ENCODE peak calls at places on chromosome 22, in four cellular contexts. One of them, this sample, is unnamed.

GRCh38 chr22:39177791-39178190 is 25.3 kb upstream of the CBX7 start:
- DNase-seq in K562: no peak
- DNase-seq in HCT116: no peak
- DNase-seq in H1: no peak
- DNase-seq in this sample: no peak

GRCh38 chr22:50473855-50474671 is 772 bp downstream of the SBF1 start:
- DNase-seq in K562: peak; percentile 53
- DNase-seq in HCT116: no peak
- DNase-seq in H1: no peak
- DNase-seq in this sample: peak; percentile 69

GRCh38 chr22:19783531-19784395 is 23.2 kb downstream of the TBX1 start:
- DNase-seq in K562: no peak
- DNase-seq in HCT116: no peak
- DNase-seq in H1: no peak
- DNase-seq in this sample: no peak

GRCh38 chr22:23137905-23138520 is 3.8 kb downstream of the RSPH14 start:
- DNase-seq in K562: no peak
- DNase-seq in HCT116: no peak
- DNase-seq in H1: no peak
- DNase-seq in this sample: no peak

GRCh38 chr22:19121631-19122142 is 525 bp downstream of the DGCR2 start:
- DNase-seq in K562: peak; percentile 98
- DNase-seq in HCT116: no peak
- DNase-seq in H1: peak; percentile 63
- DNase-seq in this sample: peak; percentile 38

GRCh38 chr22:43331064-43331435 is 12.1 kb downstream of the SCUBE1 start:
- DNase-seq in K562: no peak
- DNase-seq in HCT116: no peak
- DNase-seq in H1: no peak
- DNase-seq in this sample: no peak

GRCh38 chr22:33922268-33922667 is 2.0 kb upstream of the LARGE1 start:
- DNase-seq in K562: no peak
- DNase-seq in HCT116: no peak
- DNase-seq in H1: no peak
- DNase-seq in this sample: no peak

GRCh38 chr22:41782316-41782715 is 18.2 kb upstream of the CCDC134 start:
- DNase-seq in K562: no peak
- DNase-seq in HCT116: no peak
- DNase-seq in H1: no peak
- DNase-seq in this sample: no peak

GRCh38 chr22:22815397-22816170 is 72.0 kb upstream of the IGLL5 start:
- DNase-seq in K562: peak; percentile 62
- DNase-seq in HCT116: no peak
- DNase-seq in H1: no peak
- DNase-seq in this sample: no peak

GRCh38 chr22:38927033-38927789 is 30.2 kb upstream of the APOBEC3A start:
- DNase-seq in K562: no peak
- DNase-seq in HCT116: peak; percentile 74
- DNase-seq in H1: peak; percentile 86
- DNase-seq in this sample: no peak

GRCh38 chr22:39446239-39446721 is 10.5 kb upstream of the MGAT3 start:
- DNase-seq in K562: peak; percentile 43
- DNase-seq in HCT116: no peak
- DNase-seq in H1: peak; percentile 69
- DNase-seq in this sample: no peak

GRCh38 chr22:49951986-49952896 is 8.3 kb upstream of the PIM3 start:
- DNase-seq in K562: no peak
- DNase-seq in HCT116: no peak
- DNase-seq in H1: no peak
- DNase-seq in this sample: no peak

GRCh38 chr22:19737846-19738663 is 14.7 kb downstream of the GP1BB start:
- DNase-seq in K562: no peak
- DNase-seq in HCT116: no peak
- DNase-seq in H1: no peak
- DNase-seq in this sample: no peak

GRCh38 chr22:35838849-35839646 is 121.4 kb downstream of the APOL5 start:
- DNase-seq in K562: no peak
- DNase-seq in HCT116: peak; percentile 24
- DNase-seq in H1: no peak
- DNase-seq in this sample: no peak

GRCh38 chr22:20229916-20230775 is 38.0 kb downstream of the RTN4R start:
- DNase-seq in K562: no peak
- DNase-seq in HCT116: no peak
- DNase-seq in H1: no peak
- DNase-seq in this sample: no peak

GRCh38 chr22:42792453-42792908 is 64.6 kb downstream of the ARFGAP3 start:
- DNase-seq in K562: no peak
- DNase-seq in HCT116: no peak
- DNase-seq in H1: no peak
- DNase-seq in this sample: no peak

GRCh38 chr22:26601726-26602125 is 11.8 kb upstream of the TPST2 start:
- DNase-seq in K562: no peak
- DNase-seq in HCT116: no peak
- DNase-seq in H1: no peak
- DNase-seq in this sample: no peak

GRCh38 chr22:26597026-26597425 is 7.1 kb upstream of the TPST2 start:
- DNase-seq in K562: peak; percentile 27
- DNase-seq in HCT116: no peak
- DNase-seq in H1: no peak
- DNase-seq in this sample: no peak

GRCh38 chr22:26593763-26594162 is 3.8 kb upstream of the TPST2 start:
- DNase-seq in K562: no peak
- DNase-seq in HCT116: no peak
- DNase-seq in H1: no peak
- DNase-seq in this sample: no peak

GRCh38 chr22:26599505-26599904 is 9.6 kb upstream of the TPST2 start:
- DNase-seq in K562: no peak
- DNase-seq in HCT116: no peak
- DNase-seq in H1: no peak
- DNase-seq in this sample: no peak

DNA sequence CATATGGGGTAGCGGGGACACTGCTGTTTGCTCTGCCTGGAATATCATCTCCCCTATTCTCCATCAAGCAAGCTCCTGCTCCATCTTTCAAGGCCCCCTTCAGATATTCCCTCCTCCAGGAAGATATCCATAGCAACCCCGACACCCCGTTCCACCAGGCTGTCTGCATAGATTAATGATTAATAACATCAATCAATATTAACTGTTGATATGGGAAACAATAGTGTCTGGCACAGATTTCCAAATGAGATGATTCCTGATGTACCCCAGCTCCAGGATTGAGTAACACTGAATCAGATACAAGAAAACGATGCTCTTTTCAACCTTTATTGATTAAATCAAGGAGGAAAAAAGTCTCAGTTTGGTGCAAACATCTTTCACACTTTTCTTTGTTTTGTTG is 7.5 kb upstream of the TPST2 start:
- DNase-seq in K562: no peak
- DNase-seq in HCT116: no peak
- DNase-seq in H1: no peak
- DNase-seq in this sample: no peak
- TF ChIP-seq JUND in K562: no peak
- TF ChIP-seq JUND in HCT116: no peak
- TF ChIP-seq JUND in H1: no peak
- TF ChIP-seq JUND in this sample: no peak

GRCh38 chr22:24177456-24177855 is 3.8 kb upstream of the SUSD2 start:
- DNase-seq in K562: no peak
- DNase-seq in HCT116: no peak
- DNase-seq in H1: no peak
- DNase-seq in this sample: no peak

GRCh38 chr22:24179478-24180210 is 1.6 kb upstream of the SUSD2 start:
- DNase-seq in K562: no peak
- DNase-seq in HCT116: no peak
- DNase-seq in H1: no peak
- DNase-seq in this sample: no peak

GRCh38 chr22:24177045-24177444 is 4.2 kb upstream of the SUSD2 start:
- DNase-seq in K562: no peak
- DNase-seq in HCT116: no peak
- DNase-seq in H1: no peak
- DNase-seq in this sample: no peak

GRCh38 chr22:24178021-24178431 is 3.3 kb upstream of the SUSD2 start:
- DNase-seq in K562: no peak
- DNase-seq in HCT116: no peak
- DNase-seq in H1: no peak
- DNase-seq in this sample: no peak

GRCh38 chr22:24178502-24179440 is 2.5 kb upstream of the SUSD2 start:
- DNase-seq in K562: no peak
- DNase-seq in HCT116: no peak
- DNase-seq in H1: peak; percentile 71
- DNase-seq in this sample: no peak
- TF ChIP-seq JUND in K562: no peak
- TF ChIP-seq JUND in HCT116: no peak
- TF ChIP-seq JUND in H1: no peak
- TF ChIP-seq JUND in this sample: no peak

DNA sequence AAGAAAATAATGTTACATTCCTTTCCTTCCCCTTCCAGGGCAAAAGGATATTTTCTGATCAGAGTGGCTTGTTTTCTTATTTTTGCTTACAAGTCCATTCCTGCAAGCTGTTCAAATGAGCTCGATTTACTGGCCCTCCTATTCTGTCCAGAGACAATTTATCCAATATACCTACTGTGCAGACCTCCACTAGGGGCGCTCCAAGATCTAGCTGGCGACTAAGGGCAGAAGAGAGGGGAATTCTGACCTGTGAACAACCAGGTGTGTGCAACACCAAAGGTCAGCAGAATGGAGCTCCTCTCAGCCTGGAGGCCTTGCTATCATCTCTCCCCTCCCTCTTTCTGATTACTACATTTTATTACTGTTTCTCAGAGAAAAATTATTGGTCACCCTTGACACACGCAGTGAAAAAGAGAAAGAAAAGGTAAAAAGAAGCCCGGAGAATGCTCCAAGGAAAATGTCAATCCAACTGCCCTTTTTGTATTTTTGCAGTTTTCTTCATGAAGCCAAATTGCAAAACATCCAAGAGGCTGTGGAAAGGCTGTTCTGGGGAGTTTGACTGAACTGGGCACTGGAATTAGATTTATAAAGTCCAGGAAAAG is 3.2 kb downstream of the SEZ6L start:
- DNase-seq in K562: peak; percentile 46
- DNase-seq in HCT116: peak; percentile 24
- DNase-seq in H1: peak; percentile 72
- DNase-seq in this sample: peak; percentile 26
- TF ChIP-seq JUND in K562: no peak
- TF ChIP-seq JUND in HCT116: no peak
- TF ChIP-seq JUND in H1: no peak
- TF ChIP-seq JUND in this sample: no peak

GRCh38 chr22:29469755-29470154 is 10.3 kb upstream of the NEFH start:
- DNase-seq in K562: no peak
- DNase-seq in HCT116: no peak
- DNase-seq in H1: no peak
- DNase-seq in this sample: peak; percentile 36
- TF ChIP-seq JUND in K562: no peak
- TF ChIP-seq JUND in HCT116: no peak
- TF ChIP-seq JUND in H1: no peak
- TF ChIP-seq JUND in this sample: no peak

DNA sequence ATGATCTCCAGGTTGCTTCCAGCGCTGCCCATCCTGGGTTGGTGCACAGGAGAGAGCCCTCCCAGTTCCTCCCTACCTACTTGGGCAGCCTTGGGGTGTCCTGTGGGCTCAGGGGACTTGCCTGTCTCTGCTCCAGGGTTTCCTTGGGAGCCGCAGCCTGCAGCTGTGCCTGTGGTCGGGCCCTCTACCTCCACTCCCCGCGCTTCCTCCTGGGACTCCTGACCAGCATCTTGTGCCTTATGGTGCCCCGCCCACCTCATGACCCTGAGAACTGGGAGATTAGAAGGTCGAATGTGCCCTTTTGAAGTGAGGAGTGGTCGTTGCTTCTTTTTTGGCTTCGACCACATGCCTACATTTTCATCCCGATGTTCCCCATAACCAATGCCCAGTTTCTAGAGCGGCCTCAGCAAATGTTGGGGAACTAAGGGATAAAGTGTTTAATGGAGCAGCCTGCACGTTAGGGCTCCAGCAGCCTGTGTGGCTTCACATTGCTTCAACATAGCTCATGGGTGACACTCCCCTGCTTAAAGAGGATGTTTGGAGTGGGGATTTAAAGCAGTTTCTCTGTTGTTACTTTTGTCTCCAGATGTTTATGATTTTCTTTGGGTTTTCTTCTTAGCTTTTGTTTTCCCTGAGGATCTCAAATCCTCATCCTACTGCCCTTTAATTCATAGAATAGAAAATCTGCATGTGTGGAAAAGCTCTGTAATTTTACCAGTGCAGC is 248.8 kb downstream of the TBC1D22A start:
- DNase-seq in K562: no peak
- DNase-seq in HCT116: no peak
- DNase-seq in H1: no peak
- DNase-seq in this sample: no peak
- TF ChIP-seq JUND in K562: no peak
- TF ChIP-seq JUND in HCT116: no peak
- TF ChIP-seq JUND in H1: no peak
- TF ChIP-seq JUND in this sample: no peak

GRCh38 chr22:31871475-31871874 is 72.9 kb upstream of the YWHAH start:
- DNase-seq in K562: no peak
- DNase-seq in HCT116: no peak
- DNase-seq in H1: no peak
- DNase-seq in this sample: no peak
- TF ChIP-seq JUND in K562: no peak
- TF ChIP-seq JUND in HCT116: no peak
- TF ChIP-seq JUND in H1: no peak
- TF ChIP-seq JUND in this sample: no peak

DNA sequence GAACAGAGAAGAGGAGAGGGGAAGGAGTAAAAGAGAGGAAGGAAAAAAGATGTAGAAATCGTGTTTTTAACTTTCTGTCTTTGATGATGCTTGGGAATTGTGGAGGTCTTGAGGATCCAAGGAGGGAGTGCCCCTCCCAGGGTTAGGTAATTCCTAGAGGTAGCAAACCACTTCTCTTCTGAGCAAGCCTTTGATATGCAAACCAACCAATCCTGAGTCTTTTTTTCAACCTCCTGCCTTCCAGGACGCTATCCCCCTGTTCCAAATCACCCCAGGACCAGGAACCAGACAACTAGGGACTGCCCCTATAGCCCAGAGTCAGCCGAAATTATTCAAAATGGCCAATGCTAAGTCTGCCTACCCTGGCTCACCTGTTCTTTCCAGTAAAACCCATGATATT is 236.3 kb downstream of the MIAT start:
- DNase-seq in K562: no peak
- DNase-seq in HCT116: no peak
- DNase-seq in H1: peak; percentile 40
- DNase-seq in this sample: no peak
- TF ChIP-seq JUND in K562: no peak
- TF ChIP-seq JUND in HCT116: no peak
- TF ChIP-seq JUND in H1: no peak
- TF ChIP-seq JUND in this sample: no peak

This sample was measured in T47D.